ENCODE peak calls at places on chromosomes 16 and 17, in five cellular contexts. G is heart right ventricle; S is CD8-positive, alpha-beta T cell; Q is BJ; O is WERI-Rb-1. P is an unnamed sample.

GRCh38 chr17:71790791-71791190 is 330.0 kb upstream of the SOX9 start:
- DNase-seq in S (no peak), Q (no peak), O (no peak), G (no peak), P (no peak)

GRCh38 chr17:80718428-80718827 is 173.8 kb downstream of the RPTOR start:
- DNase-seq in Q (no peak), S (no peak), O (no peak), G (no peak), P (no peak)

GRCh38 chr17:75909051-75909811 is 4.5 kb upstream of the MRPL38 start:
- DNase-seq in O (no peak), Q (no peak), S (no peak), G (no peak), P (peak; percentile 56)

GRCh38 chr16:66650707-66651473 is 45.7 kb downstream of the CMTM4 start:
- DNase-seq in S (peak; percentile 65), Q (peak; percentile 54), G (peak; percentile 85), O (peak; percentile 84), P (peak; percentile 91)

GRCh38 chr17:42118545-42118944 is 2.6 kb downstream of the KAT2A start:
- DNase-seq in O (peak; percentile 74), Q (no peak), S (no peak), G (no peak), P (peak; percentile 62)

GRCh38 chr16:70746040-70746707 is 54.8 kb downstream of the VAC14 start:
- DNase-seq in O (no peak), S (no peak), Q (no peak), G (peak; percentile 50), P (no peak)

GRCh38 chr17:45282683-45283644 is 21.1 kb upstream of the SPATA32 start:
- DNase-seq in O (peak; percentile 57), G (no peak), S (no peak), Q (no peak), P (no peak)

GRCh38 chr17:48559609-48560451 is 14.9 kb upstream of the HOXB2 start:
- DNase-seq in S (no peak), Q (no peak), G (no peak), O (no peak), P (no peak)

GRCh38 chr17:71959129-71959528 is 161.7 kb upstream of the SOX9 start:
- DNase-seq in G (no peak), Q (no peak), S (no peak), O (no peak), P (no peak)

GRCh38 chr17:45757431-45758218 is 26.5 kb upstream of the CRHR1 start:
- DNase-seq in S (no peak), Q (no peak), O (no peak), G (no peak), P (no peak)

GRCh38 chr17:60738287-60738686 is 60.6 kb downstream of the BCAS3 start:
- DNase-seq in G (no peak), S (no peak), Q (no peak), O (no peak), P (no peak)

GRCh38 chr17:65659512-65659911 is 98.1 kb upstream of the AXIN2 start:
- DNase-seq in S (no peak), G (no peak), O (no peak), Q (no peak), P (no peak)

GRCh38 chr17:73192894-73193701 is at the start of gene COG1:
- DNase-seq in G (peak; percentile 91), Q (no peak), O (peak; percentile 96), S (peak; percentile 90), P (peak; percentile 86)

GRCh38 chr16:17037499-17037898 is 433.3 kb downstream of the XYLT1 start:
- DNase-seq in Q (no peak), S (no peak), G (no peak), O (no peak), P (no peak)

GRCh38 chr16:53714080-53715050 is 10.4 kb downstream of the FTO start:
- DNase-seq in G (no peak), Q (no peak), S (no peak), O (no peak), P (no peak)

GRCh38 chr17:43401293-43401692 is 2.5 kb downstream of the ARL4D start:
- DNase-seq in S (no peak), O (peak; percentile 58), G (no peak), Q (no peak), P (peak; percentile 52)

GRCh38 chr17:80760501-80760900 is 215.9 kb downstream of the RPTOR start:
- DNase-seq in S (no peak), Q (no peak), G (no peak), O (no peak), P (no peak)

GRCh38 chr16:67871256-67871655 is 1.6 kb upstream of the EDC4 start:
- DNase-seq in G (no peak), S (no peak), Q (no peak), O (no peak), P (no peak)

GRCh38 chr16:80931985-80932720 is 74.5 kb downstream of the CMC2 start:
- DNase-seq in G (peak; percentile 62), O (peak; percentile 48), S (no peak), Q (no peak), P (peak; percentile 23)

GRCh38 chr16:67910162-67910561 is 17.1 kb downstream of the PSKH1 start:
- DNase-seq in Q (no peak), S (no peak), O (no peak), G (no peak), P (peak; percentile 49)

GRCh38 chr16:83967091-83967490 is 953 bp upstream of the NECAB2 start:
- DNase-seq in O (no peak), Q (no peak), S (no peak), G (no peak), P (no peak)

GRCh38 chr17:6755731-6756184 is at the start of gene XAF1:
- DNase-seq in S (peak; percentile 41), Q (peak; percentile 14), O (no peak), G (peak; percentile 73), P (no peak)

GRCh38 chr17:29840884-29841283 is 89.1 kb downstream of the SSH2 start:
- DNase-seq in Q (no peak), S (no peak), O (no peak), G (no peak), P (no peak)

GRCh38 chr17:63446218-63446980 is at the start of gene CYB561:
- DNase-seq in G (peak; percentile 59), O (peak; percentile 61), Q (no peak), S (peak; percentile 45), P (no peak)

GRCh38 chr17:5354886-5355415 is 64.5 kb downstream of the NUP88 start:
- DNase-seq in G (no peak), O (no peak), S (no peak), Q (no peak), P (no peak)

GRCh38 chr16:19700319-19700781 is 17.7 kb downstream of the KNOP1 start:
- DNase-seq in G (no peak), S (no peak), O (no peak), Q (no peak), P (no peak)

GRCh38 chr16:67112591-67113399 is 3.1 kb downstream of the PHAF1 start:
- DNase-seq in Q (no peak), G (no peak), O (no peak), S (no peak), P (no peak)

GRCh38 chr17:7993972-7994589 is 8.3 kb upstream of the GUCY2D start:
- DNase-seq in O (peak; percentile 70), S (no peak), G (peak; percentile 46), Q (no peak), P (no peak)

GRCh38 chr16:72923757-72924156 is 124.2 kb downstream of the ZFHX3 start:
- DNase-seq in G (no peak), O (no peak), Q (no peak), S (no peak), P (no peak)

GRCh38 chr16:563072-563644 is 3.0 kb downstream of the PRR35 start:
- DNase-seq in Q (no peak), O (no peak), G (no peak), S (no peak), P (no peak)

GRCh38 chr17:62755139-62755851 is 52.8 kb downstream of the MARCHF10 start:
- DNase-seq in S (no peak), O (peak; percentile 37), Q (no peak), G (peak; percentile 9), P (peak; percentile 29)

GRCh38 chr17:37571674-37572073 is 37.5 kb downstream of the SYNRG start:
- DNase-seq in S (no peak), O (no peak), G (no peak), Q (no peak), P (no peak)

DNA sequence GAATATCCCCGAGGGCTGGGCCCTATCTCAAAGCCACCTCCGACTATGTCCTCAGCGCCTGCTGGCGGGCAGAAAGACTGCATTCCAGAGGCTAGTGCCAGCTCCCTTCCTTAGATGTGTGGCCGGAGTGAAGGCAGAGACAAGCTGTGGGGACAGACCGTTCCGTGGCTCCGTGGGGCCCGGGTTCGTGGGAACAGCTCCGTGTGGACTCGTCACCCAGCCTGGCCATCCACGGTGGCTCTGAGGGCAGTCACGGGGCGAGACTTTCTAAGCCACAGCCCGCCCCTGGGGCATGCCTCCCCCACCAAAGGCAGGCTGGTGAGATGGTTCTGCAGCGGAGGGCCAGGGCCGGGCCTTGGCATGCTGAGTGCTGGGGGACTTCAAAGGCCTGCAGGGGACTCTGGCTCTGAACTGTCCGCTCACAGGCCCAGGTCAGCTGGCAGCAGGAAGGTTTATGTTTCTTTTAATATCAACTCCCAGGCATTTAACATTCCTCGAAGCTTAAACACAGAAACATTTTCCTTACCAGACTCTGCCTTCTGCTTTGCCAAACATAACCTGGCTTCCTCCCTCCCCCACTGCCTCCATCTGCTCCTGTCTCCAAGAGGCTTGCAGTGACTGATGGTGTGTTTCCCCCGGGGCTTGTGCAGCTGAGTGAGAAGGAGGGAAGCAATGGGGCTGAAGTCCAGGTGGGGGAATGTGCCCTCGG is 50.4 kb downstream of the TIMM22 start:
- DNase-seq in Q (no peak), G (peak; percentile 72), S (no peak), O (peak; percentile 85), P (no peak)
- TF ChIP-seq CTCF in Q (no peak), G (no peak), S (no peak), O (no peak), P (no peak)

GRCh38 chr17:58615768-58616659 is 75.8 kb downstream of the TEX14 start:
- DNase-seq in S (no peak), Q (no peak), G (no peak), O (no peak), P (no peak)
- H3K27me3 ChIP-seq in S (no peaks in the 10 kb centered on the region), Q (no peaks in the 10 kb centered on the region), G (no peaks in the 10 kb centered on the region), O (no peaks in the 10 kb centered on the region), P (no peaks in the 10 kb centered on the region)

DNA sequence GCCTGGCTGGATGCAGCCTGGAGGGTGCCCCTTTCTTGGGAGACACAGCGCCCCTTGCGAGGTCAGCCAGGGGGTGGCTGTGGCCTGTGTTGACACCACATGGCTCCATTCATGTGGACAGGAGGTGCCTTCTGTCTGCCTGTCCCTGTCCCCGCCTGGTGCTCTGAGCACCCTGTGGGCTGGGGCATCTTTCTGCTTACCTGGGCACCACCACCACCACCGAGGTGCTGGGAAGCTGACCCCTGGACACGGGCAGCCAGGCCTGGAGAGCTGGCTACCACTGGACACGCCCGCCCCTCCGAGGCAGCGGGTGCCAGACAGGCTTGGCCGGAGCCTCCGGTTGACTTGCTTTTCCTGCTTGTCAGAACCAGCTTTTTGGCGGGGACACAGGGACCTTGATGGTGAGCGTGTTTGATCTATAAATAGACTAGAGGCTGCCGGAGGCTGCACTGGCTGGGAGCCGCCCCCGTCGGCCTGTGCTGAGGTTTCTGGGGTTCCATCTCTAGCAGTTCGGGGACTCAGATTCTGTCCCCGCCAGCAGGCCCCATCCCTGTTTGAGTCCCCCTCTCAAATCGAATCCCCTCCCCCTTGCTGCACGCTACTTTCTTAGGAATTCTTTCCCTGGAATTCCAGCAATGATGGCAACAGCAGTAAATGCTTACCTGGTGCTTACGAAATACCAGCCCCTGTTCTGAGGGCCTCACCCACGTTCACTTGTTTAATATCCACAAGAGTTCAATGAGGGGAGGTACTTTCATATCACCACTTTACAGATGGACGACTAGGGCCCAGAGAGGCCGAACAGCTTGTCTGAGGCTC is 121.1 kb upstream of the GSE1 start:
- DNase-seq in S (no peak), Q (peak; percentile 6), G (peak; percentile 83), O (no peak), P (no peak)
- TF ChIP-seq CTCF in S (no peak), Q (no peak), G (no peak), O (no peak), P (no peak)

GRCh38 chr16:79297805-79298204 is 302.7 kb downstream of the MAF start:
- DNase-seq in O (no peak), S (no peak), Q (no peak), G (no peak), P (no peak)
- H3K27me3 ChIP-seq in O (peaks cover 81% of the 10 kb centered on the region), S (no peaks in the 10 kb centered on the region), Q (no peaks in the 10 kb centered on the region), G (no peaks in the 10 kb centered on the region), P (no peaks in the 10 kb centered on the region)